ENCODE peak calls at places on chromosomes 3 and 15, in six cellular contexts. C is sigmoid colon, K is left ventricle myocardium inferior, D is HL-60, A is left lung, J is cardiac fibroblast. X is an unnamed sample.

GRCh38 chr3:172279191-172279640 is 169.0 kb downstream of the GHSR start:
- DNase-seq in C (no peak), K (no peak), D (no peak), A (no peak), J (no peak), X (no peak)

GRCh38 chr3:105354429-105354828 is 12.3 kb upstream of the ALCAM start:
- DNase-seq in C (no peak), K (no peak), D (no peak), A (no peak), J (no peak), X (no peak)

GRCh38 chr15:31327674-31328424 is 1.2 kb downstream of the KLF13 start:
- DNase-seq in C (peak), K (peak), D (no peak), A (peak), J (peak), X (peak)

GRCh38 chr3:112109313-112109712 is 23.1 kb downstream of the C3orf52 start:
- DNase-seq in C (no peak), K (no peak), D (no peak), A (no peak), J (no peak), X (no peak)

GRCh38 chr3:100330651-100331050 is 3.9 kb upstream of the NIT2 start:
- DNase-seq in C (no peak), K (no peak), D (no peak), A (no peak), J (no peak), X (no peak)

GRCh38 chr3:9622438-9622837 is 26.9 kb upstream of the MTMR14 start:
- DNase-seq in C (no peak), K (no peak), D (no peak), A (no peak), J (no peak), X (no peak)

GRCh38 chr3:123026551-123027291 is 842 bp downstream of the SEMA5B start:
- DNase-seq in C (peak), K (peak), D (no peak), A (no peak), J (no peak), X (no peak)

GRCh38 chr15:98873441-98874218 is 134.0 kb downstream of the PGPEP1L start:
- DNase-seq in C (no peak), K (no peak), D (peak), A (peak), J (peak), X (peak)

GRCh38 chr15:29570121-29570930 is 251.9 kb downstream of the TJP1 start:
- DNase-seq in C (no peak), K (no peak), D (no peak), A (no peak), J (no peak), X (peak)

GRCh38 chr15:25243800-25244097 is 195.1 kb downstream of the UBE3A start:
- DNase-seq in C (no peak), K (peak), D (no peak), A (peak), J (no peak), X (no peak)

GRCh38 chr3:94285874-94286273 is 223.0 kb downstream of the NSUN3 start:
- DNase-seq in C (no peak), K (no peak), D (no peak), A (no peak), J (peak), X (peak)

GRCh38 chr3:14462738-14463137 is 60.3 kb downstream of the SLC6A6 start:
- DNase-seq in C (no peak), K (no peak), D (no peak), A (no peak), J (no peak), X (no peak)

GRCh38 chr3:11567516-11568467 is 75.9 kb downstream of the VGLL4 start:
- DNase-seq in C (no peak), K (no peak), D (no peak), A (no peak), J (peak), X (peak)

GRCh38 chr3:5197022-5197421 is 9.5 kb downstream of the EDEM1 start:
- DNase-seq in C (no peak), K (no peak), D (no peak), A (no peak), J (peak), X (peak)

GRCh38 chr3:197216169-197216860 is 82.1 kb downstream of the DLG1 start:
- DNase-seq in C (no peak), K (no peak), D (no peak), A (no peak), J (peak), X (peak)

GRCh38 chr15:49697121-49697520 is 76.3 kb downstream of the DTWD1 start:
- DNase-seq in C (no peak), K (no peak), D (no peak), A (no peak), J (peak), X (no peak)

GRCh38 chr15:40267670-40268069 is 15.2 kb downstream of the ANKRD63 start:
- DNase-seq in C (no peak), K (no peak), D (no peak), A (no peak), J (no peak), X (no peak)

GRCh38 chr3:156455839-156456238 is 99.1 kb downstream of the SSR3 start:
- DNase-seq in C (no peak), K (no peak), D (no peak), A (no peak), J (no peak), X (no peak)

GRCh38 chr15:98547741-98548166 is 100.6 kb upstream of the IGF1R start:
- DNase-seq in C (peak), K (no peak), D (no peak), A (peak), J (no peak), X (peak)

GRCh38 chr3:15768421-15769255 is 29.1 kb downstream of the ANKRD28 start:
- DNase-seq in C (no peak), K (no peak), D (peak), A (peak), J (peak), X (peak)

GRCh38 chr3:47884603-47885002 is 81.7 kb downstream of the DHX30 start:
- DNase-seq in C (no peak), K (no peak), D (no peak), A (no peak), J (no peak), X (no peak)

GRCh38 chr3:126401611-126402160 is 7.0 kb downstream of the CFAP100 start:
- DNase-seq in C (peak), K (no peak), D (no peak), A (no peak), J (no peak), X (no peak)

GRCh38 chr3:64120876-64121275 is 97.6 kb upstream of the PSMD6 start:
- DNase-seq in C (no peak), K (no peak), D (no peak), A (no peak), J (no peak), X (no peak)

GRCh38 chr3:174891524-174892203 is 32.5 kb downstream of the NAALADL2 start:
- DNase-seq in C (no peak), K (no peak), D (no peak), A (no peak), J (peak), X (peak)

GRCh38 chr3:129045675-129046036 is 14.9 kb upstream of the GP9 start:
- DNase-seq in C (peak), K (peak), D (no peak), A (no peak), J (no peak), X (no peak)

GRCh38 chr3:120072867-120073525 is 21.3 kb downstream of the GSK3B start:
- DNase-seq in C (no peak), K (no peak), D (no peak), A (no peak), J (no peak), X (no peak)

GRCh38 chr3:36248374-36248773 is 131.9 kb upstream of the STAC start:
- DNase-seq in C (no peak), K (no peak), D (no peak), A (no peak), J (no peak), X (no peak)

GRCh38 chr3:184717608-184717995 is 5.7 kb upstream of the MAGEF1 start:
- DNase-seq in C (no peak), K (no peak), D (no peak), A (no peak), J (no peak), X (no peak)

GRCh38 chr15:40555876-40556275 is 9.0 kb downstream of the CCDC32 start:
- DNase-seq in C (no peak), K (no peak), D (no peak), A (no peak), J (no peak), X (no peak)

GRCh38 chr15:26640601-26641000 is 132.3 kb downstream of the GABRB3 start:
- DNase-seq in C (no peak), K (no peak), D (no peak), A (no peak), J (no peak), X (no peak)

GRCh38 chr3:26840272-26840870 is 217.8 kb downstream of the LRRC3B start:
- DNase-seq in C (no peak), K (no peak), D (no peak), A (no peak), J (no peak), X (no peak)

GRCh38 chr3:30623375-30623774 is 17.0 kb downstream of the TGFBR2 start:
- DNase-seq in C (no peak), K (no peak), D (no peak), A (no peak), J (peak), X (no peak)
- H3K4me3 ChIP-seq in C (no peak), K (no peak), D (no peak), A (no peak), J (no peak), X (no peak)

GRCh38 chr3:170355738-170356595 is 1.5 kb upstream of the SKIL start:
- DNase-seq in C (peak), K (peak), D (no peak), A (peak), J (peak), X (peak)

GRCh38 chr3:170359178-170359704 is 1.7 kb downstream of the SKIL start:
- DNase-seq in C (no peak), K (no peak), D (no peak), A (no peak), J (no peak), X (no peak)

GRCh38 chr3:170357920-170358854 is 672 bp downstream of the SKIL start:
- DNase-seq in C (peak), K (peak), D (peak), A (peak), J (peak), X (peak)

GRCh38 chr3:170356596-170357175 is 829 bp upstream of the SKIL start:
- DNase-seq in C (peak), K (peak), D (no peak), A (peak), J (peak), X (peak)

DNA sequence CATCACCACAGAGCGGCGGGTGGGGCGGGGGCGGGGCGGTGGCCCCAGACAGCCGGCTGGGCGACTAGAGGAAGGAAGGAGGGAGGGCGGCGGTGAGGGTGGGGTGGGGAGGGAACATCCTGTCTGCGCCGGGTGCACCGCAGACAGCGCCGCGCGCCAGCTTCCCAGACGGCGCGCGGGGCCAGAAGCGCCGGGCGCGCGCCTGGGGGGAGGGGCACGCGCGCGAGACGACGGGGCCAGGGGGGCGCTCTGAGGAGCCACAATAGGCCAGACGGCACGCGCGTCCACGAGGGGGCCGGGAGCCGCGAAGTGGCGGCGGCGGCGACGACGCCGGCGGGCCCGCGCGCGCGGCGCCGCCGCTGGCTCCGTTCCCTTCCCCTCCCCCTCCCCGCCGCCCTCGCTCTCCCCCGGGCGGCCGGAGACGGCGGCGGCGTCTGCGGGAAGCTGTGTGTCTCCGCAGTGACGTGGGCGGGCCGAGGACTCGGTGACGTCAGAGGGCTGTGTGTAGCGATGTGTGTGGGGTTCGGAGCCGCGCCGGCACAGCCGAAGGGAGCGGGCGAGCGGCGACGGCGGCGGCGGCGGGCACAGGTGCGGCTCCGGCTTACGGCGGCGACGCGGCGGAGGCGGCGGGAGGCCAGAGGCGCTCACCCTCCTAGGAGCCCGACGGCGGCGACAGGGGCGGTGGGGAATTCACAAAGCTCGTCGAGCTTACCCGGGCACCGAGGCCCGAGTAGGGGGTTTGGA is at the start of gene SKIL:
- DNase-seq in C (peak), K (peak), D (peak), A (peak), J (peak), X (peak)
- TF ChIP-seq CTCF in C (no peak), K (no peak), D (no peak), A (peak), J (no peak), X (no peak)

GRCh38 chr15:42675021-42675420 is 61.9 kb downstream of the CDAN1 start:
- DNase-seq in C (no peak), K (no peak), D (no peak), A (no peak), J (no peak), X (no peak)
- H3K4me3 ChIP-seq in C (no peak), K (no peak), D (no peak), A (no peak), J (no peak), X (no peak)

DNA sequence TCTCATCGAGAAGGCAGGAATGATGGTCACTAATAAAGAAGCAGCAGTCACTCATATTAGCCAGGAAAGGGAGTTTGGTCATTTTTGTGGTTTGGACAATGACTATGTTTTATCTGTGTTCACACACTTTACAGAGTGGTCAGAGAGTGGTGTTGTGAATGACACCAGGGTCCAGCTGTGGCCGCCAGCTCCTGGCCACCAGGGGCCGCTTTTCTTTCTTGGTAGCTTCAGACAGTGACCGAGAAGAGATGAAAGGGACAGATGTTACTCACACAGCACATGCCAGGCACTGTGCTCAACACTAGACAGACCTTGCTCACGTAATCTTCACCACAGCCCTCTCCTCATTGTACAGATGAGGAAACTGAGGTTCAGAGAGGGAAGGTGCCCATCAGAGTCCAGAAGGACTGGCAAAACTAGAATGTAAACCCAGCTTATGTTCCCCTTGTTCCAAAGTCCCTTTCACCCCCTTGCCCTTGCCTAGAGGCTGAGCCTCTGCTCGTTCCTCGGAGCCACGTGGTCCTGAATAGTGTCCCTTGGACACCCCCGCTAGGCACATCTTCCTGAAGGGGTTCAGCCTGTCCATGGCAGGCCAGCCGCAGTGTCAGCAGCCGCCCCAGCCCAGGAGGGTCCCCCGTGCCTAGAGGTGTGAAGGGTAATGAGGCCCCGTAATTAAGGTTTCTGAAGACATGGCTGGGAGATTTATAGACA is 55.6 kb downstream of the CYP11A1 start:
- DNase-seq in C (no peak), K (no peak), D (no peak), A (no peak), J (peak), X (peak)
- TF ChIP-seq CTCF in C (no peak), K (peak), D (no peak), A (no peak), J (peak), X (peak)

GRCh38 chr3:186361246-186361611 is 805 bp downstream of the DGKG start:
- DNase-seq in C (no peak), K (no peak), D (no peak), A (no peak), J (no peak), X (no peak)
- H3K4me3 ChIP-seq in C (peak), K (peak), D (peak), A (peak), J (no peak), X (no peak)

DNA sequence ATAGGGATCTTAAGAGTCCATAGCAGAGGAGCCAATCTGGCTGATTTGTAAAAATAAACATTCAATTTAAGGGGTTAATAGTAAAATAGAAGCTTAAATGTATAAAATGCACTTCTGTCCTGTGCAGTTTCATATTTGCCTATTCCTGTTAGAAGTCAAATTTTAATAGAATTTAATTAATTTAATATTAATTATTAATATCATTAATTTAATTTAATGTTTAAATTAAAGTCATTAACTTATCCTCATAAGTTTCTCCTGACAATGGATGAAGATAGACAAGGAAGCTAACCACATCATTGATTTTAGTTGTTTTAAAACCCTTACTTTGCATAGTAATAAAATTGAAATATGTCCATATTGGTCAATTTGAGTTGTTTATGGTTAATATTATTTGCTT is 1096.2 kb upstream of the EPHA6 start:
- DNase-seq in C (no peak), K (no peak), D (no peak), A (no peak), J (no peak), X (no peak)
- TF ChIP-seq CTCF in C (no peak), K (no peak), D (no peak), A (no peak), J (no peak), X (no peak)

GRCh38 chr15:61383421-61383820 is 154.3 kb upstream of the RORA start:
- DNase-seq in C (no peak), K (no peak), D (no peak), A (no peak), J (peak), X (peak)
- H3K4me3 ChIP-seq in C (no peak), K (no peak), D (no peak), A (no peak), J (no peak), X (no peak)

DNA sequence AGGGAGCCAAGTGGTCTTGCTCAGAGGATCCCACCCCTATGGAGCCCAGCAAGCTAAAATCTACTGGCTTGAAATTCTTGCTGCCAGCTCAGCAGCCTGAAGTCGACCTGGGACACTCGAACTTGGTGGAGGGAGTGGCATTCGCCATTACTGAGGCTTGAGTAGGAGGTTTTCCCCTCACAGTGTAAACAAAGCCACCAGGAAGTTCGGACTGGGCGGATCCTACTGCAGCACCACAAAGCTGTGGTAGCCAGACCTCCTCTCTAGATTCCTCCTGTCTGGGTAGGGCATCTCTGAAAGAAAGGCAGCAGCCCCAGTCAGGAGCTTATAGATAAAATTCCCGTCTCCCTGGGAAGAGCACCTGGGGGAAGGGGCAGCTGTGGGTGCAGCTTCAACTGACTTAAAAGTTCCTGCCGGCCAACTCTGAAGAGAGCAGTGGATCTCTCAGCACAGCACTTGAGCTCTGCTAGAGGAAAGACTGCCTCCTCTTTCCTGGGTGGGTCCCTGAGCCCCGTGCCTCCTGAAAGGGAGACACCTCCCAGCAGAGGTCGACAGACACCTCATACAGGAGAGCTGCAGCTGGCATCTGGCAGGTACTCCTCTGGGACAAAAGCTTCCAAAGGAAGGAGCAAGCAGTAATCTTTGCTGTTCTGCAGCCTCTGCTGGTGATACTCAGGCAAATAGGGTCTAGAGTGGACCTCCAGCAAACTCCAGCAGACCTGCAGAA is 576.3 kb upstream of the NECTIN3 start:
- DNase-seq in C (no peak), K (no peak), D (no peak), A (peak), J (no peak), X (no peak)
- TF ChIP-seq CTCF in C (no peak), K (no peak), D (no peak), A (no peak), J (no peak), X (no peak)